ENCODE peak calls at places on chromosomes 6 and 20, in four cellular contexts. One of them, this sample, is unnamed. For H3K4me1, the result is how much of the 10 kb centered on the place peaks cover.

GRCh38 chr6:41187924-41188886 is 12.7 kb downstream of the TREML2 start:
- DNase-seq in right atrium auricular region: peak
- DNase-seq in heart right ventricle: no peak
- DNase-seq in left lung: no peak
- DNase-seq in this sample: no peak

GRCh38 chr20:25032478-25033183 is 25.3 kb downstream of the ACSS1 start:
- DNase-seq in right atrium auricular region: peak
- DNase-seq in left lung: peak
- DNase-seq in heart right ventricle: peak
- DNase-seq in this sample: peak

GRCh38 chr20:37945034-37945660 is 42.2 kb downstream of the VSTM2L start:
- DNase-seq in heart right ventricle: no peak
- DNase-seq in left lung: no peak
- DNase-seq in right atrium auricular region: no peak
- DNase-seq in this sample: no peak

GRCh38 chr6:149636116-149636515 is 12.4 kb downstream of the KATNA1 start:
- DNase-seq in right atrium auricular region: no peak
- DNase-seq in left lung: no peak
- DNase-seq in heart right ventricle: no peak
- DNase-seq in this sample: no peak

GRCh38 chr6:163146036-163146435 is 268.5 kb upstream of the QKI start:
- DNase-seq in left lung: no peak
- DNase-seq in right atrium auricular region: no peak
- DNase-seq in heart right ventricle: no peak
- DNase-seq in this sample: no peak

GRCh38 chr6:166989427-166990034 is 9.7 kb upstream of the CEP43 start:
- DNase-seq in heart right ventricle: peak
- DNase-seq in right atrium auricular region: no peak
- DNase-seq in left lung: no peak
- DNase-seq in this sample: no peak

GRCh38 chr6:148557796-148558457 is 188.9 kb upstream of the UST start:
- DNase-seq in right atrium auricular region: no peak
- DNase-seq in heart right ventricle: no peak
- DNase-seq in left lung: no peak
- DNase-seq in this sample: no peak

GRCh38 chr6:33719326-33719987 is 8.0 kb upstream of the UQCC2 start:
- DNase-seq in left lung: no peak
- DNase-seq in right atrium auricular region: no peak
- DNase-seq in heart right ventricle: no peak
- DNase-seq in this sample: no peak

GRCh38 chr6:126716826-126717514 is 377.1 kb downstream of the CENPW start:
- DNase-seq in heart right ventricle: no peak
- DNase-seq in right atrium auricular region: no peak
- DNase-seq in left lung: no peak
- DNase-seq in this sample: no peak

GRCh38 chr6:77373955-77374354 is 89.3 kb downstream of the HTR1B start:
- DNase-seq in left lung: peak
- DNase-seq in heart right ventricle: no peak
- DNase-seq in right atrium auricular region: no peak
- DNase-seq in this sample: no peak

GRCh38 chr6:75526502-75527127 is 33.0 kb upstream of the FILIP1 start:
- DNase-seq in left lung: no peak
- DNase-seq in heart right ventricle: peak
- DNase-seq in right atrium auricular region: no peak
- DNase-seq in this sample: no peak
- TF ChIP-seq CTCF in left lung: peak
- TF ChIP-seq CTCF in heart right ventricle: peak
- TF ChIP-seq CTCF in right atrium auricular region: peak
- TF ChIP-seq CTCF in this sample: peak

DNA sequence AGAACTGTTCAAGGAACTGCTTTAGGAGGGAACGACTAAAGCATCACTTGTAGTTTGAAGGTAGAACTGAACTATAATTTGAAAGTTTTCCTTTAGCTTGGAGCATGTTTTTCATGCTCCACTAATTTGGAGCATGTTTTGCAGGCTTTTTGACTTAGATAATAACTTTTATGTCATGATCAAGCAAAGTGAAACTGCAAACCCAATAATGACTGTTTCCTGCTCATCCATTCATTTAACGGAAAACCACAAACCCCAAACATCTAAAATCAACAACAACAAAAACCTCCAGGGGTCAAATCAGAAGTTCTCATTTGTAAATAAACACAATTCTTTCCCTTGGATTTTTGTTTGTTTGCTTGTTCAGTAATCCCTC is 2.8 kb downstream of the SIM1 start:
- DNase-seq in heart right ventricle: no peak
- DNase-seq in left lung: no peak
- DNase-seq in right atrium auricular region: no peak
- DNase-seq in this sample: no peak
- H3K27ac ChIP-seq in heart right ventricle: no peak
- H3K27ac ChIP-seq in left lung: no peak
- H3K27ac ChIP-seq in right atrium auricular region: no peak
- H3K27ac ChIP-seq in this sample: no peak

GRCh38 chr6:114280239-114280982 is 62.4 kb downstream of the HS3ST5 start:
- DNase-seq in heart right ventricle: no peak
- DNase-seq in right atrium auricular region: no peak
- DNase-seq in left lung: no peak
- DNase-seq in this sample: no peak
- H3K4me1 ChIP-seq in heart right ventricle: under half
- H3K4me1 ChIP-seq in right atrium auricular region: under half
- H3K4me1 ChIP-seq in left lung: under half
- H3K4me1 ChIP-seq in this sample: under half

GRCh38 chr20:61888101-61888865 is 177.4 kb downstream of the TAF4 start:
- DNase-seq in left lung: peak
- DNase-seq in right atrium auricular region: no peak
- DNase-seq in heart right ventricle: no peak
- DNase-seq in this sample: no peak

GRCh38 chr20:61887694-61888093 is 178.0 kb downstream of the TAF4 start:
- DNase-seq in right atrium auricular region: no peak
- DNase-seq in left lung: peak
- DNase-seq in heart right ventricle: no peak
- DNase-seq in this sample: no peak

GRCh38 chr20:61885759-61886715 is 179.6 kb downstream of the TAF4 start:
- DNase-seq in left lung: peak
- DNase-seq in heart right ventricle: no peak
- DNase-seq in right atrium auricular region: no peak
- DNase-seq in this sample: no peak

GRCh38 chr20:61884571-61885389 is 180.9 kb downstream of the TAF4 start:
- DNase-seq in left lung: peak
- DNase-seq in right atrium auricular region: no peak
- DNase-seq in heart right ventricle: no peak
- DNase-seq in this sample: no peak

GRCh38 chr20:61886721-61887658 is 178.7 kb downstream of the TAF4 start:
- DNase-seq in right atrium auricular region: no peak
- DNase-seq in left lung: peak
- DNase-seq in heart right ventricle: no peak
- DNase-seq in this sample: no peak
- TF ChIP-seq CTCF in right atrium auricular region: peak
- TF ChIP-seq CTCF in left lung: peak
- TF ChIP-seq CTCF in heart right ventricle: peak
- TF ChIP-seq CTCF in this sample: peak

GRCh38 chr20:64211874-64212658 is 43.5 kb upstream of the PCMTD2 start:
- DNase-seq in left lung: no peak
- DNase-seq in right atrium auricular region: no peak
- DNase-seq in heart right ventricle: no peak
- DNase-seq in this sample: peak
- H3K27ac ChIP-seq in left lung: no peak
- H3K27ac ChIP-seq in right atrium auricular region: peak
- H3K27ac ChIP-seq in heart right ventricle: peak
- H3K27ac ChIP-seq in this sample: peak

DNA sequence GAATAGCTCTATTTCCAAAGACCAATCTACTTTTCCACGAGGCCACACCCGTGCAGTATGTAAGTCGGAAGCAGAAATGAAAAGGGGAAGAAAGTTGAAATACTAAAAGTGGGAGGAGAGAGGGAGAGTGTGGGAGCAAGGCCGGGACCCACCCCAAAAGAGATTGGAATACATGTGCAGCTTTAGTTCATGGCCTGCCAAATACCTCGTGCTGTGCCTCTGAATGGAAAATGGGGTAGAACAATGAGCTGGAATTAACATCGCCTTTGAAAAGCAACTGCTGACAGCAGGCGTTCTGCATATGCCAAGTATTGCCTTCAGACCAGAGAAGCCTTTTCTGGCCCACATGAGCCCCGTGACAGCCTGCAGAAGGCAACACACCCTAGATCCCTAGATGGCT is 155.6 kb downstream of the CD83 start:
- DNase-seq in right atrium auricular region: no peak
- DNase-seq in left lung: no peak
- DNase-seq in heart right ventricle: no peak
- DNase-seq in this sample: no peak
- H3K4me1 ChIP-seq in right atrium auricular region: under half
- H3K4me1 ChIP-seq in left lung: under half
- H3K4me1 ChIP-seq in heart right ventricle: under half
- H3K4me1 ChIP-seq in this sample: under half

GRCh38 chr20:56974499-56975250 is 291.8 kb downstream of the BMP7 start:
- DNase-seq in heart right ventricle: no peak
- DNase-seq in right atrium auricular region: no peak
- DNase-seq in left lung: no peak
- DNase-seq in this sample: no peak
- TF ChIP-seq CTCF in heart right ventricle: peak
- TF ChIP-seq CTCF in right atrium auricular region: peak
- TF ChIP-seq CTCF in left lung: peak
- TF ChIP-seq CTCF in this sample: peak

GRCh38 chr6:158817298-158818007 is 1.7 kb downstream of the EZR start:
- DNase-seq in right atrium auricular region: peak
- DNase-seq in left lung: no peak
- DNase-seq in heart right ventricle: peak
- DNase-seq in this sample: peak

GRCh38 chr6:158818008-158818579 is 1.1 kb downstream of the EZR start:
- DNase-seq in left lung: peak
- DNase-seq in heart right ventricle: peak
- DNase-seq in right atrium auricular region: peak
- DNase-seq in this sample: peak

GRCh38 chr6:158815379-158815724 is 3.8 kb downstream of the EZR start:
- DNase-seq in right atrium auricular region: no peak
- DNase-seq in heart right ventricle: no peak
- DNase-seq in left lung: no peak
- DNase-seq in this sample: no peak

GRCh38 chr6:158815915-158816314 is 3.3 kb downstream of the EZR start:
- DNase-seq in left lung: no peak
- DNase-seq in right atrium auricular region: no peak
- DNase-seq in heart right ventricle: no peak
- DNase-seq in this sample: no peak

GRCh38 chr6:158816329-158816728 is 2.8 kb downstream of the EZR start:
- DNase-seq in right atrium auricular region: no peak
- DNase-seq in heart right ventricle: no peak
- DNase-seq in left lung: no peak
- DNase-seq in this sample: no peak
- H3K27ac ChIP-seq in right atrium auricular region: peak
- H3K27ac ChIP-seq in heart right ventricle: peak
- H3K27ac ChIP-seq in left lung: peak
- H3K27ac ChIP-seq in this sample: peak

This sample was measured in left ventricle myocardium inferior.